ENCODE peak calls at places on chromosomes 6 and 20, in six cellular contexts. One of them, this sample, is unnamed.

GRCh38 chr6:81331526-81331925 is 421.0 kb downstream of the TENT5A start:
- DNase-seq in psoas muscle: no peak
- DNase-seq in HTR-8/SVneo: no peak
- DNase-seq in GM03348: peak
- DNase-seq in breast epithelium: no peak
- DNase-seq in RWPE2: no peak
- DNase-seq in this sample: peak

GRCh38 chr20:61251529-61252393 is at the start of gene CDH4:
- DNase-seq in GM03348: peak
- DNase-seq in RWPE2: peak
- DNase-seq in psoas muscle: no peak
- DNase-seq in breast epithelium: no peak
- DNase-seq in HTR-8/SVneo: peak
- DNase-seq in this sample: no peak

GRCh38 chr20:45993197-45993951 is 15.3 kb upstream of the MMP9 start:
- DNase-seq in breast epithelium: no peak
- DNase-seq in RWPE2: peak
- DNase-seq in HTR-8/SVneo: peak
- DNase-seq in psoas muscle: no peak
- DNase-seq in GM03348: no peak
- DNase-seq in this sample: peak

GRCh38 chr6:11722805-11723631 is 55.6 kb downstream of the ADTRP start:
- DNase-seq in GM03348: no peak
- DNase-seq in psoas muscle: no peak
- DNase-seq in RWPE2: no peak
- DNase-seq in breast epithelium: no peak
- DNase-seq in HTR-8/SVneo: no peak
- DNase-seq in this sample: no peak

GRCh38 chr6:19009769-19010168 is 622.6 kb downstream of the RNF144B start:
- DNase-seq in breast epithelium: no peak
- DNase-seq in psoas muscle: no peak
- DNase-seq in GM03348: no peak
- DNase-seq in RWPE2: no peak
- DNase-seq in HTR-8/SVneo: no peak
- DNase-seq in this sample: no peak

GRCh38 chr6:138018297-138018696 is 88.9 kb downstream of the PERP start:
- DNase-seq in psoas muscle: no peak
- DNase-seq in HTR-8/SVneo: no peak
- DNase-seq in breast epithelium: no peak
- DNase-seq in RWPE2: no peak
- DNase-seq in GM03348: no peak
- DNase-seq in this sample: no peak

GRCh38 chr20:50426865-50427739 is 83.1 kb upstream of the PTPN1 start:
- DNase-seq in HTR-8/SVneo: no peak
- DNase-seq in psoas muscle: peak
- DNase-seq in breast epithelium: no peak
- DNase-seq in GM03348: no peak
- DNase-seq in RWPE2: no peak
- DNase-seq in this sample: no peak

GRCh38 chr6:91387290-91388062 is 800.6 kb upstream of the MAP3K7 start:
- DNase-seq in RWPE2: no peak
- DNase-seq in psoas muscle: no peak
- DNase-seq in GM03348: no peak
- DNase-seq in HTR-8/SVneo: no peak
- DNase-seq in breast epithelium: no peak
- DNase-seq in this sample: no peak

GRCh38 chr20:56439784-56440291 is 27.8 kb downstream of the CASS4 start:
- DNase-seq in HTR-8/SVneo: peak
- DNase-seq in breast epithelium: no peak
- DNase-seq in psoas muscle: no peak
- DNase-seq in RWPE2: peak
- DNase-seq in GM03348: peak
- DNase-seq in this sample: peak